ENCODE peak calls at places on chromosome 22, in eight cellular contexts. N, Q, B, I, S, Y, O and L are unnamed samples.
A peak's percentile ranks its signal among the peaks of the same experiment; 100 is the strongest.

GRCh38 chr22:22666307-22667091 is 22.1 kb downstream of the GGTLC2 start:
- DNase-seq in N (peak; percentile 54), Q (no peak), B (peak; percentile 25), I (peak; percentile 37), S (no peak), Y (no peak), O (peak; percentile 9), L (peak; percentile 52)

GRCh38 chr22:30705710-30706651 is 11.3 kb downstream of the OSBP2 start:
- DNase-seq in N (peak; percentile 29), Q (peak; percentile 95), B (no peak), I (peak; percentile 58), S (no peak), Y (peak; percentile 15), O (peak; percentile 86), L (no peak)

GRCh38 chr22:46347646-46348045 is 12.1 kb downstream of the TRMU start:
- DNase-seq in N (no peak), Q (no peak), B (no peak), I (no peak), S (no peak), Y (no peak), O (no peak), L (no peak)

GRCh38 chr22:44659140-44659539 is 42.9 kb upstream of the PRR5 start:
- DNase-seq in N (no peak), Q (no peak), B (no peak), I (no peak), S (no peak), Y (no peak), O (peak; percentile 15), L (no peak)

GRCh38 chr22:38652858-38653257 is 3.3 kb downstream of the FAM227A start:
- DNase-seq in N (no peak), Q (no peak), B (no peak), I (no peak), S (no peak), Y (no peak), O (no peak), L (no peak)

GRCh38 chr22:41382098-41382578 is 396 bp downstream of the TEF start:
- DNase-seq in N (peak; percentile 59), Q (no peak), B (peak; percentile 71), I (no peak), S (peak; percentile 81), Y (no peak), O (no peak), L (peak; percentile 41)

GRCh38 chr22:46575915-46576555 is 38.6 kb upstream of the CELSR1 start:
- DNase-seq in N (no peak), Q (no peak), B (no peak), I (peak; percentile 31), S (peak; percentile 38), Y (no peak), O (no peak), L (no peak)

GRCh38 chr22:46069518-46070214 is 80.7 kb upstream of the PPARA start:
- DNase-seq in N (peak; percentile 95), Q (peak; percentile 87), B (peak; percentile 90), I (peak; percentile 89), S (no peak), Y (peak; percentile 54), O (peak; percentile 94), L (peak; percentile 94)

GRCh38 chr22:34001701-34002466 is 81.6 kb upstream of the LARGE1 start:
- DNase-seq in N (no peak), Q (no peak), B (no peak), I (no peak), S (no peak), Y (no peak), O (no peak), L (no peak)

GRCh38 chr22:20956258-20957117 is 10.6 kb upstream of the AIFM3 start:
- DNase-seq in N (peak; percentile 22), Q (no peak), B (peak; percentile 31), I (no peak), S (no peak), Y (no peak), O (peak; percentile 31), L (peak; percentile 22)

GRCh38 chr22:32926600-32926999 is 125.1 kb downstream of the TIMP3 start:
- DNase-seq in N (peak; percentile 52), Q (no peak), B (no peak), I (peak; percentile 54), S (peak; percentile 48), Y (peak; percentile 6), O (peak; percentile 9), L (peak; percentile 63)

GRCh38 chr22:46534901-46535630 is 2.4 kb downstream of the CELSR1 start:
- DNase-seq in N (no peak), Q (no peak), B (no peak), I (no peak), S (no peak), Y (no peak), O (no peak), L (no peak)

GRCh38 chr22:46660604-46661201 is 40.5 kb downstream of the GRAMD4 start:
- DNase-seq in N (no peak), Q (no peak), B (peak; percentile 33), I (no peak), S (no peak), Y (no peak), O (no peak), L (no peak)

GRCh38 chr22:48587236-48587865 is 1240.3 kb downstream of the BRD1 start:
- DNase-seq in N (no peak), Q (no peak), B (no peak), I (no peak), S (no peak), Y (no peak), O (no peak), L (no peak)

GRCh38 chr22:24952837-24953293 is 349 bp downstream of the KIAA1671 start:
- DNase-seq in N (peak; percentile 66), Q (no peak), B (peak; percentile 64), I (no peak), S (no peak), Y (no peak), O (peak; percentile 64), L (peak; percentile 72)

GRCh38 chr22:49856766-49857618 is 3.3 kb downstream of the ZBED4 start:
- DNase-seq in N (no peak), Q (no peak), B (no peak), I (no peak), S (no peak), Y (no peak), O (no peak), L (no peak)

GRCh38 chr22:23404689-23405365 is 175.3 kb downstream of the IGLL1 start:
- DNase-seq in N (peak; percentile 53), Q (no peak), B (no peak), I (no peak), S (peak; percentile 91), Y (peak; percentile 6), O (peak; percentile 41), L (peak; percentile 44)

GRCh38 chr22:42553475-42554361 is at the start of gene SERHL2:
- DNase-seq in N (peak; percentile 90), Q (peak; percentile 8), B (peak; percentile 89), I (peak; percentile 76), S (peak; percentile 89), Y (peak; percentile 33), O (peak; percentile 72), L (peak; percentile 71)

GRCh38 chr22:31622980-31623379 is 39.0 kb downstream of the PISD start:
- DNase-seq in N (no peak), Q (no peak), B (no peak), I (no peak), S (no peak), Y (no peak), O (no peak), L (no peak)

GRCh38 chr22:28441720-28442263 is 237.8 kb downstream of the TTC28 start:
- DNase-seq in N (peak; percentile 22), Q (no peak), B (peak; percentile 11), I (no peak), S (peak; percentile 23), Y (no peak), O (peak; percentile 60), L (no peak)

GRCh38 chr22:28440517-28441366 is 238.9 kb downstream of the TTC28 start:
- DNase-seq in N (peak; percentile 82), Q (no peak), B (peak; percentile 19), I (no peak), S (no peak), Y (no peak), O (peak; percentile 73), L (peak; percentile 68)

GRCh38 chr22:28442951-28443876 is 236.4 kb downstream of the TTC28 start:
- DNase-seq in N (peak; percentile 85), Q (no peak), B (peak; percentile 53), I (peak; percentile 39), S (peak; percentile 79), Y (no peak), O (peak; percentile 81), L (peak; percentile 82)

GRCh38 chr22:28442264-28442950 is 237.2 kb downstream of the TTC28 start:
- DNase-seq in N (peak; percentile 81), Q (no peak), B (peak; percentile 76), I (peak; percentile 66), S (peak; percentile 93), Y (no peak), O (peak; percentile 74), L (peak; percentile 81)

GRCh38 chr22:28444659-28445058 is 235.0 kb downstream of the TTC28 start:
- DNase-seq in N (no peak), Q (no peak), B (no peak), I (no peak), S (no peak), Y (no peak), O (no peak), L (no peak)
- H3K4me3 ChIP-seq in N (no peak overlapping the region), Q (no peak overlapping the region), B (no peak overlapping the region), I (no peak overlapping the region), S (no peak overlapping the region), Y (no peak overlapping the region), O (no peak overlapping the region), L (no peak overlapping the region)

DNA sequence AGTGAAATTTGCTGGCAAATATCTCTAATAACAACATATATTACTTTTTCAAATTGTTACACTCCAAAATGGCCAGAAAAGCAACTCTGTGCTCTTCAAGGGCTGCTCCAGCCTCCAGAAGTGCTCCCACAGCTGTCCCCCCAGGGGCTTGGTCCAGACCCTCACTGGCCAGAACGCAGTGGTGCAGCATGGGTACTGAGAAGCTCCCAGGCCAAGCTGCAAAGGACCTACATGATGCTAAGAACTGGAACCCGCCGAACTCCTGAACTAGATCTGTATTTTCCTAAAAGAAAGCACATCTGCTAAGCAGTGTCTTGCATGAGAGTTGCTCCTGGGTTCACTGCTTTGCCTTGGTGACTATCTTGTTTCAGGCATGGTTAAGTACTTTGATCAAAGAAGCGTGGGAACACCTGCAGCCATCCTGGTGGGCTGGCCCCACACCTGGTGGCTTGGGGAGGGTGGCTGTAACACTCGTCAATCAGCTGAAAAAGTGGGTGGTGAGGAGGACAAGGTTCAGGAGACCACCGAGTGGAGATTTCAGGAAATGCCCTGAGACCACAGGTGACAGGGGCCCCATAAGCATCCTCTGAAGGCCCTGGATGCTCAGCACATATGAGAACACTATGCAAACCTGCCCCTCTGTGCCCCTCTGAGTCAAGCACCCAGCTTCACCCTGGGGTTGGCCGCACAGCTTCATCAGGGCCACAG is 72.7 kb upstream of the PITPNB start:
- DNase-seq in N (no peak), Q (no peak), B (no peak), I (no peak), S (no peak), Y (no peak), O (no peak), L (no peak)
- TF ChIP-seq CTCF in N (no peak), Q (no peak), B (no peak), I (no peak), S (no peak), Y (no peak), O (no peak), L (no peak)

GRCh38 chr22:37420656-37421467 is 6.4 kb downstream of the ELFN2 start:
- DNase-seq in N (peak; percentile 29), Q (no peak), B (no peak), I (peak; percentile 40), S (no peak), Y (no peak), O (no peak), L (no peak)
- H3K4me3 ChIP-seq in N (peak overlapping the region; percentile 40), Q (peak overlapping the region; percentile 41), B (no peak overlapping the region), I (no peak overlapping the region), S (no peak overlapping the region), Y (peak overlapping the region; percentile 58), O (no peak overlapping the region), L (no peak overlapping the region)

GRCh38 chr22:29351891-29352290 is 36.4 kb upstream of the RASL10A start:
- DNase-seq in N (no peak), Q (no peak), B (no peak), I (no peak), S (no peak), Y (no peak), O (no peak), L (no peak)
- TF ChIP-seq CTCF in N (no peak), Q (no peak), B (no peak), I (no peak), S (no peak), Y (no peak), O (no peak), L (no peak)